ENCODE peak calls at places on chromosomes 13 and 19, in ten cellular contexts. One of them, this sample, is unnamed. For H3K4me1, the result is how much of the 10 kb centered on the place peaks cover.

GRCh38 chr13:42893346-42893745 is 98.7 kb downstream of the EPSTI1 start:
- DNase-seq in lower lobe of right lung: no peak
- DNase-seq in IMR-90: peak
- DNase-seq in A673: no peak
- DNase-seq in Peyer's patch: no peak
- DNase-seq in left ventricle myocardium inferior: no peak
- DNase-seq in neuronal stem cell: no peak
- DNase-seq in PC-3: peak
- DNase-seq in HCT116: no peak
- DNase-seq in aorta: no peak
- DNase-seq in this sample: no peak

GRCh38 chr13:31074750-31075149 is 87.0 kb downstream of the HSPH1 start:
- DNase-seq in PC-3: no peak
- DNase-seq in Peyer's patch: no peak
- DNase-seq in A673: no peak
- DNase-seq in IMR-90: no peak
- DNase-seq in lower lobe of right lung: no peak
- DNase-seq in aorta: no peak
- DNase-seq in HCT116: no peak
- DNase-seq in left ventricle myocardium inferior: no peak
- DNase-seq in neuronal stem cell: no peak
- DNase-seq in this sample: no peak

GRCh38 chr19:16001481-16002312 is 52.9 kb downstream of the OR10H4 start:
- DNase-seq in HCT116: no peak
- DNase-seq in A673: no peak
- DNase-seq in IMR-90: peak
- DNase-seq in neuronal stem cell: no peak
- DNase-seq in left ventricle myocardium inferior: no peak
- DNase-seq in lower lobe of right lung: no peak
- DNase-seq in PC-3: peak
- DNase-seq in aorta: peak
- DNase-seq in Peyer's patch: no peak
- DNase-seq in this sample: no peak

GRCh38 chr13:30193279-30194234 is 113.8 kb downstream of the KATNAL1 start:
- DNase-seq in PC-3: no peak
- DNase-seq in left ventricle myocardium inferior: no peak
- DNase-seq in IMR-90: no peak
- DNase-seq in lower lobe of right lung: no peak
- DNase-seq in aorta: no peak
- DNase-seq in HCT116: no peak
- DNase-seq in Peyer's patch: no peak
- DNase-seq in A673: no peak
- DNase-seq in neuronal stem cell: no peak
- DNase-seq in this sample: no peak

GRCh38 chr19:31307270-31307669 is 42.0 kb downstream of the TSHZ3 start:
- DNase-seq in Peyer's patch: no peak
- DNase-seq in IMR-90: no peak
- DNase-seq in neuronal stem cell: no peak
- DNase-seq in left ventricle myocardium inferior: no peak
- DNase-seq in PC-3: no peak
- DNase-seq in lower lobe of right lung: no peak
- DNase-seq in A673: no peak
- DNase-seq in aorta: no peak
- DNase-seq in HCT116: no peak
- DNase-seq in this sample: no peak

GRCh38 chr19:50722248-50723013 is 733 bp upstream of the CLEC11A start:
- DNase-seq in IMR-90: peak
- DNase-seq in A673: no peak
- DNase-seq in Peyer's patch: no peak
- DNase-seq in aorta: no peak
- DNase-seq in left ventricle myocardium inferior: no peak
- DNase-seq in HCT116: no peak
- DNase-seq in neuronal stem cell: no peak
- DNase-seq in lower lobe of right lung: no peak
- DNase-seq in PC-3: no peak
- DNase-seq in this sample: no peak

GRCh38 chr13:19181621-19182485 is at the start of gene TUBA3C:
- DNase-seq in neuronal stem cell: no peak
- DNase-seq in Peyer's patch: no peak
- DNase-seq in left ventricle myocardium inferior: no peak
- DNase-seq in HCT116: no peak
- DNase-seq in PC-3: no peak
- DNase-seq in A673: no peak
- DNase-seq in lower lobe of right lung: no peak
- DNase-seq in aorta: peak
- DNase-seq in IMR-90: no peak
- DNase-seq in this sample: no peak

GRCh38 chr19:31127132-31127967 is 221.9 kb downstream of the TSHZ3 start:
- DNase-seq in HCT116: no peak
- DNase-seq in neuronal stem cell: no peak
- DNase-seq in lower lobe of right lung: no peak
- DNase-seq in PC-3: peak
- DNase-seq in aorta: no peak
- DNase-seq in left ventricle myocardium inferior: no peak
- DNase-seq in IMR-90: peak
- DNase-seq in Peyer's patch: no peak
- DNase-seq in A673: peak
- DNase-seq in this sample: no peak

GRCh38 chr19:21202865-21203494 is 61.1 kb downstream of the ZNF431 start:
- DNase-seq in aorta: no peak
- DNase-seq in neuronal stem cell: peak
- DNase-seq in A673: peak
- DNase-seq in Peyer's patch: no peak
- DNase-seq in HCT116: peak
- DNase-seq in PC-3: peak
- DNase-seq in left ventricle myocardium inferior: no peak
- DNase-seq in lower lobe of right lung: no peak
- DNase-seq in IMR-90: peak
- DNase-seq in this sample: no peak

GRCh38 chr13:31922724-31923123 is 108.8 kb upstream of the FRY start:
- DNase-seq in neuronal stem cell: no peak
- DNase-seq in HCT116: no peak
- DNase-seq in IMR-90: no peak
- DNase-seq in A673: no peak
- DNase-seq in Peyer's patch: no peak
- DNase-seq in lower lobe of right lung: no peak
- DNase-seq in aorta: no peak
- DNase-seq in left ventricle myocardium inferior: no peak
- DNase-seq in PC-3: no peak
- DNase-seq in this sample: no peak

GRCh38 chr13:21671793-21672680 is 1.2 kb downstream of the FGF9 start:
- DNase-seq in Peyer's patch: no peak
- DNase-seq in left ventricle myocardium inferior: no peak
- DNase-seq in aorta: no peak
- DNase-seq in HCT116: no peak
- DNase-seq in PC-3: no peak
- DNase-seq in A673: no peak
- DNase-seq in IMR-90: no peak
- DNase-seq in neuronal stem cell: peak
- DNase-seq in lower lobe of right lung: no peak
- DNase-seq in this sample: no peak

GRCh38 chr13:21670006-21670882 is 629 bp upstream of the FGF9 start:
- DNase-seq in IMR-90: peak
- DNase-seq in Peyer's patch: peak
- DNase-seq in lower lobe of right lung: peak
- DNase-seq in aorta: peak
- DNase-seq in HCT116: no peak
- DNase-seq in left ventricle myocardium inferior: peak
- DNase-seq in neuronal stem cell: peak
- DNase-seq in A673: peak
- DNase-seq in PC-3: no peak
- DNase-seq in this sample: peak

GRCh38 chr13:21668665-21669599 is 1.9 kb upstream of the FGF9 start:
- DNase-seq in neuronal stem cell: peak
- DNase-seq in PC-3: no peak
- DNase-seq in A673: no peak
- DNase-seq in IMR-90: peak
- DNase-seq in aorta: no peak
- DNase-seq in Peyer's patch: no peak
- DNase-seq in lower lobe of right lung: no peak
- DNase-seq in left ventricle myocardium inferior: no peak
- DNase-seq in HCT116: no peak
- DNase-seq in this sample: no peak

GRCh38 chr13:21672811-21673591 is 2.1 kb downstream of the FGF9 start:
- DNase-seq in HCT116: no peak
- DNase-seq in left ventricle myocardium inferior: no peak
- DNase-seq in IMR-90: no peak
- DNase-seq in aorta: no peak
- DNase-seq in Peyer's patch: no peak
- DNase-seq in A673: no peak
- DNase-seq in PC-3: no peak
- DNase-seq in lower lobe of right lung: no peak
- DNase-seq in neuronal stem cell: peak
- DNase-seq in this sample: no peak

GRCh38 chr13:21670883-21671792 is at the start of gene FGF9:
- DNase-seq in left ventricle myocardium inferior: peak
- DNase-seq in PC-3: peak
- DNase-seq in HCT116: peak
- DNase-seq in lower lobe of right lung: peak
- DNase-seq in IMR-90: peak
- DNase-seq in A673: peak
- DNase-seq in aorta: peak
- DNase-seq in neuronal stem cell: peak
- DNase-seq in Peyer's patch: peak
- DNase-seq in this sample: peak
- H3K4me1 ChIP-seq in left ventricle myocardium inferior: half or more
- H3K4me1 ChIP-seq in PC-3: under half
- H3K4me1 ChIP-seq in HCT116: under half
- H3K4me1 ChIP-seq in lower lobe of right lung: under half
- H3K4me1 ChIP-seq in IMR-90: under half
- H3K4me1 ChIP-seq in A673: under half
- H3K4me1 ChIP-seq in aorta: under half
- H3K4me1 ChIP-seq in neuronal stem cell: under half
- H3K4me1 ChIP-seq in Peyer's patch: under half
- H3K4me1 ChIP-seq in this sample: half or more

DNA sequence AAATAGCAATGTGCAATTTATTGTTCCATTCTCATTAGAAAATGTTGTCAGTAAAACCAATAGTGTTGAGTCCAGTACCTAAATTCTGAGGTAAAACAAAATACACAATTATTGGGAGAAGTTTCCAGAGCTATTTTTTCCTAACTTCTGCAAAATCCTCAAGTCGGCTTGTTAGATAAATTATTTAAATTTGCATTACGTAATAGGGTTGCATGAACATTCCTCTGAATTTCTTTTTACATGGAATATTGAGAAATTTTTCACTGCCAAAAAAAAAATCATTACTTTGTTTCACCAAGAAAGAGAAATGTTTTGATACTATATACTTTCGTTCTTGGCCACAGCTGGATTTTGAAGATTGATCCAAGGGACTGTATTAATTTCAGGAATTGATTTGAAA is 1.5 kb downstream of the ZNF507 start:
- DNase-seq in A673: no peak
- DNase-seq in aorta: no peak
- DNase-seq in PC-3: no peak
- DNase-seq in neuronal stem cell: no peak
- DNase-seq in left ventricle myocardium inferior: no peak
- DNase-seq in Peyer's patch: no peak
- DNase-seq in lower lobe of right lung: no peak
- DNase-seq in HCT116: no peak
- DNase-seq in IMR-90: no peak
- DNase-seq in this sample: no peak
- H3K4me1 ChIP-seq in A673: under half
- H3K4me1 ChIP-seq in aorta: under half
- H3K4me1 ChIP-seq in PC-3: half or more
- H3K4me1 ChIP-seq in neuronal stem cell: under half
- H3K4me1 ChIP-seq in left ventricle myocardium inferior: half or more
- H3K4me1 ChIP-seq in Peyer's patch: under half
- H3K4me1 ChIP-seq in lower lobe of right lung: under half
- H3K4me1 ChIP-seq in HCT116: under half
- H3K4me1 ChIP-seq in IMR-90: under half
- H3K4me1 ChIP-seq in this sample: half or more

GRCh38 chr19:54414156-54414555 is 1.1 kb upstream of the TTYH1 start:
- DNase-seq in HCT116: no peak
- DNase-seq in lower lobe of right lung: no peak
- DNase-seq in left ventricle myocardium inferior: no peak
- DNase-seq in PC-3: no peak
- DNase-seq in IMR-90: no peak
- DNase-seq in aorta: no peak
- DNase-seq in neuronal stem cell: no peak
- DNase-seq in A673: no peak
- DNase-seq in Peyer's patch: no peak
- DNase-seq in this sample: no peak
- H3K4me1 ChIP-seq in HCT116: under half
- H3K4me1 ChIP-seq in lower lobe of right lung: under half
- H3K4me1 ChIP-seq in left ventricle myocardium inferior: under half
- H3K4me1 ChIP-seq in PC-3: under half
- H3K4me1 ChIP-seq in IMR-90: under half
- H3K4me1 ChIP-seq in aorta: under half
- H3K4me1 ChIP-seq in neuronal stem cell: under half
- H3K4me1 ChIP-seq in A673: under half
- H3K4me1 ChIP-seq in Peyer's patch: under half
- H3K4me1 ChIP-seq in this sample: under half

GRCh38 chr19:2858864-2859263 is 8.3 kb upstream of the ZNF556 start:
- DNase-seq in lower lobe of right lung: no peak
- DNase-seq in Peyer's patch: no peak
- DNase-seq in aorta: no peak
- DNase-seq in PC-3: no peak
- DNase-seq in HCT116: no peak
- DNase-seq in A673: no peak
- DNase-seq in IMR-90: no peak
- DNase-seq in neuronal stem cell: no peak
- DNase-seq in left ventricle myocardium inferior: no peak
- DNase-seq in this sample: no peak

GRCh38 chr19:2853015-2853606 is 11.8 kb downstream of the ZNF555 start:
- DNase-seq in lower lobe of right lung: no peak
- DNase-seq in left ventricle myocardium inferior: no peak
- DNase-seq in Peyer's patch: no peak
- DNase-seq in neuronal stem cell: no peak
- DNase-seq in PC-3: no peak
- DNase-seq in A673: no peak
- DNase-seq in HCT116: no peak
- DNase-seq in aorta: no peak
- DNase-seq in IMR-90: no peak
- DNase-seq in this sample: no peak

GRCh38 chr19:2856457-2857055 is 10.6 kb upstream of the ZNF556 start:
- DNase-seq in aorta: no peak
- DNase-seq in PC-3: no peak
- DNase-seq in left ventricle myocardium inferior: no peak
- DNase-seq in Peyer's patch: no peak
- DNase-seq in HCT116: no peak
- DNase-seq in A673: no peak
- DNase-seq in neuronal stem cell: no peak
- DNase-seq in lower lobe of right lung: no peak
- DNase-seq in IMR-90: no peak
- DNase-seq in this sample: no peak

GRCh38 chr19:2852598-2852997 is 11.3 kb downstream of the ZNF555 start:
- DNase-seq in HCT116: no peak
- DNase-seq in Peyer's patch: no peak
- DNase-seq in left ventricle myocardium inferior: no peak
- DNase-seq in PC-3: no peak
- DNase-seq in neuronal stem cell: no peak
- DNase-seq in aorta: no peak
- DNase-seq in IMR-90: no peak
- DNase-seq in A673: no peak
- DNase-seq in lower lobe of right lung: no peak
- DNase-seq in this sample: no peak

DNA sequence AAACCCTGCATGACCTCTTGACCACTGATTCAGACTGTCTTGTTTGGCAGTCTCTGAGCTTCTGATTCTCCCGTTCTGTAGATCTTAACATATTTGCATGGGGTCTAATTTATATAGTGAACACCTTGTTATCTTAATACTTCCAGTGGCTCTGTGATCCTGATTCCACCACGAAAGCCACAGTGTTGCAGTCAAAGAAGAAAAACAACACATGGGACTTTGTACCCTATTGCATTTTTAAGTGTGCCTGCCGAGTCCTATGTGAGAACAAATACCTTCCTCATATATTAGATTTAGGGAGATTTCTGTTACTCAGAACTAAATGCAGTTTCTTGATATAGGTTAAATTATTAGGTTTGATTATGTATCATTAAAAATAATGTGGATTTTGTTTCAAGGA is 12.3 kb upstream of the ZNF556 start:
- DNase-seq in left ventricle myocardium inferior: no peak
- DNase-seq in lower lobe of right lung: no peak
- DNase-seq in IMR-90: no peak
- DNase-seq in HCT116: no peak
- DNase-seq in A673: no peak
- DNase-seq in neuronal stem cell: no peak
- DNase-seq in PC-3: no peak
- DNase-seq in Peyer's patch: no peak
- DNase-seq in aorta: no peak
- DNase-seq in this sample: no peak
- H3K4me1 ChIP-seq in left ventricle myocardium inferior: under half
- H3K4me1 ChIP-seq in lower lobe of right lung: under half
- H3K4me1 ChIP-seq in IMR-90: under half
- H3K4me1 ChIP-seq in HCT116: under half
- H3K4me1 ChIP-seq in A673: under half
- H3K4me1 ChIP-seq in neuronal stem cell: under half
- H3K4me1 ChIP-seq in PC-3: under half
- H3K4me1 ChIP-seq in Peyer's patch: under half
- H3K4me1 ChIP-seq in aorta: under half
- H3K4me1 ChIP-seq in this sample: under half